ENCODE peak calls at places on chromosomes 12 and 14, in eight cellular contexts. W is iris pigment epithelial cell, B is activated T-cell treated with anti-CD3 and anti-CD28 coated beads for 24 hours, U is heart right ventricle, S is WTC11, N is RPMI7951, K is GM03348, L is psoas muscle. F is an unnamed sample.

GRCh38 chr14:80940146-80940545 is 1.4 kb downstream of the CEP128 start:
- DNase-seq in K (no peak), W (no peak), S (no peak), L (no peak), N (peak; percentile 43), B (no peak), U (no peak), F (no peak)

GRCh38 chr12:118544569-118544968 is 168.2 kb downstream of the SUDS3 start:
- DNase-seq in U (no peak), B (no peak), L (no peak), N (peak; percentile 73), W (peak; percentile 87), S (no peak), K (no peak), F (no peak)

GRCh38 chr14:77301103-77301502 is 19.6 kb downstream of the POMT2 start:
- DNase-seq in N (peak; percentile 65), L (peak; percentile 92), K (peak; percentile 78), S (peak; percentile 90), U (peak; percentile 69), B (peak; percentile 21), W (peak; percentile 87), F (no peak)

GRCh38 chr12:29519585-29520182 is 22.2 kb upstream of the OVCH1 start:
- DNase-seq in S (no peak), K (peak; percentile 41), L (no peak), U (peak; percentile 18), B (peak; percentile 4), N (peak; percentile 36), W (peak; percentile 64), F (no peak)

GRCh38 chr14:97485172-97485571 is 688.0 kb downstream of the VRK1 start:
- DNase-seq in K (no peak), L (no peak), W (no peak), U (no peak), S (no peak), B (no peak), N (no peak), F (no peak)

GRCh38 chr12:19575307-19576243 is 136.3 kb downstream of the AEBP2 start:
- DNase-seq in N (peak; percentile 84), B (no peak), S (no peak), W (peak; percentile 59), U (peak; percentile 86), K (peak; percentile 43), L (no peak), F (peak; percentile 52)

GRCh38 chr14:35534884-35535793 is 1.2 kb downstream of the INSM2 start:
- DNase-seq in N (peak; percentile 55), U (peak; percentile 44), W (peak; percentile 72), L (peak; percentile 76), K (peak; percentile 91), B (peak; percentile 50), S (peak; percentile 88), F (peak; percentile 62)

GRCh38 chr12:126271138-126271537 is 1205.9 kb downstream of the AACS start:
- DNase-seq in K (no peak), U (no peak), L (no peak), W (no peak), B (no peak), N (no peak), S (no peak), F (no peak)

GRCh38 chr12:16515666-16516065 is 90.3 kb downstream of the LMO3 start:
- DNase-seq in L (peak; percentile 20), K (no peak), B (no peak), W (peak; percentile 36), S (no peak), N (no peak), U (no peak), F (no peak)

GRCh38 chr12:34289431-34290190 is 267.3 kb downstream of the ALG10 start:
- DNase-seq in S (no peak), W (no peak), L (peak; percentile 25), K (no peak), B (no peak), N (no peak), U (no peak), F (peak; percentile 26)